ENCODE peak calls at places on chromosomes 2 and 18, in five cellular contexts. One of them, this sample, is unnamed.

GRCh38 chr2:189698020-189698887 is 23.8 kb downstream of the ANKAR start:
- DNase-seq in psoas muscle: no peak
- DNase-seq in breast epithelium: no peak
- DNase-seq in WTC11: peak
- DNase-seq in suprapubic skin: no peak
- DNase-seq in this sample: no peak

GRCh38 chr2:48527211-48527880 is 2.6 kb upstream of the STON1 start:
- DNase-seq in psoas muscle: no peak
- DNase-seq in breast epithelium: no peak
- DNase-seq in WTC11: no peak
- DNase-seq in suprapubic skin: no peak
- DNase-seq in this sample: no peak

GRCh38 chr2:240275386-240275785 is 134.9 kb upstream of the OTOS start:
- DNase-seq in psoas muscle: no peak
- DNase-seq in breast epithelium: no peak
- DNase-seq in WTC11: no peak
- DNase-seq in suprapubic skin: no peak
- DNase-seq in this sample: no peak

GRCh38 chr2:64743739-64744330 is 90.1 kb upstream of the SERTAD2 start:
- DNase-seq in psoas muscle: no peak
- DNase-seq in breast epithelium: no peak
- DNase-seq in WTC11: no peak
- DNase-seq in suprapubic skin: no peak
- DNase-seq in this sample: no peak

GRCh38 chr18:78512080-78512601 is 467.5 kb upstream of the SALL3 start:
- DNase-seq in psoas muscle: no peak
- DNase-seq in breast epithelium: no peak
- DNase-seq in WTC11: no peak
- DNase-seq in suprapubic skin: no peak
- DNase-seq in this sample: no peak

GRCh38 chr2:8636691-8637636 is 44.9 kb upstream of the ID2 start:
- DNase-seq in psoas muscle: no peak
- DNase-seq in breast epithelium: no peak
- DNase-seq in WTC11: peak
- DNase-seq in suprapubic skin: peak
- DNase-seq in this sample: no peak

GRCh38 chr2:160052524-160052923 is 9.9 kb downstream of the PLA2R1 start:
- DNase-seq in psoas muscle: no peak
- DNase-seq in breast epithelium: no peak
- DNase-seq in WTC11: no peak
- DNase-seq in suprapubic skin: no peak
- DNase-seq in this sample: no peak

GRCh38 chr2:198098918-198099317 is 294.5 kb downstream of the PLCL1 start:
- DNase-seq in psoas muscle: no peak
- DNase-seq in breast epithelium: no peak
- DNase-seq in WTC11: peak
- DNase-seq in suprapubic skin: no peak
- DNase-seq in this sample: peak

GRCh38 chr2:182666674-182667320 is 49.3 kb upstream of the DNAJC10 start:
- DNase-seq in psoas muscle: no peak
- DNase-seq in breast epithelium: no peak
- DNase-seq in WTC11: no peak
- DNase-seq in suprapubic skin: no peak
- DNase-seq in this sample: no peak

GRCh38 chr2:230671117-230671516 is 41.5 kb upstream of the CAB39 start:
- DNase-seq in psoas muscle: no peak
- DNase-seq in breast epithelium: no peak
- DNase-seq in WTC11: no peak
- DNase-seq in suprapubic skin: no peak
- DNase-seq in this sample: no peak

GRCh38 chr2:80238692-80239469 is 65.7 kb downstream of the LRRTM1 start:
- DNase-seq in psoas muscle: no peak
- DNase-seq in breast epithelium: no peak
- DNase-seq in WTC11: peak
- DNase-seq in suprapubic skin: no peak
- DNase-seq in this sample: peak

GRCh38 chr18:48806551-48807261 is 144.1 kb downstream of the SMAD7 start:
- DNase-seq in psoas muscle: peak
- DNase-seq in breast epithelium: peak
- DNase-seq in WTC11: peak
- DNase-seq in suprapubic skin: peak
- DNase-seq in this sample: no peak

GRCh38 chr2:205701509-205701908 is 19.2 kb downstream of the NRP2 start:
- DNase-seq in psoas muscle: no peak
- DNase-seq in breast epithelium: no peak
- DNase-seq in WTC11: no peak
- DNase-seq in suprapubic skin: no peak
- DNase-seq in this sample: no peak

GRCh38 chr2:200406379-200406778 is 99.9 kb downstream of the SPATS2L start:
- DNase-seq in psoas muscle: no peak
- DNase-seq in breast epithelium: no peak
- DNase-seq in WTC11: no peak
- DNase-seq in suprapubic skin: no peak
- DNase-seq in this sample: no peak

GRCh38 chr2:149597050-149598013 is 9.8 kb upstream of the MMADHC start:
- DNase-seq in psoas muscle: no peak
- DNase-seq in breast epithelium: no peak
- DNase-seq in WTC11: peak
- DNase-seq in suprapubic skin: no peak
- DNase-seq in this sample: peak

GRCh38 chr2:65985986-65986385 is 448.9 kb upstream of the MEIS1 start:
- DNase-seq in psoas muscle: no peak
- DNase-seq in breast epithelium: no peak
- DNase-seq in WTC11: no peak
- DNase-seq in suprapubic skin: no peak
- DNase-seq in this sample: no peak

GRCh38 chr18:2572144-2572682 is 856 bp downstream of the NDC80 start:
- DNase-seq in psoas muscle: no peak
- DNase-seq in breast epithelium: no peak
- DNase-seq in WTC11: no peak
- DNase-seq in suprapubic skin: no peak
- DNase-seq in this sample: no peak

GRCh38 chr2:113769555-113769954 is 13.1 kb upstream of the SLC35F5 start:
- DNase-seq in psoas muscle: no peak
- DNase-seq in breast epithelium: no peak
- DNase-seq in WTC11: no peak
- DNase-seq in suprapubic skin: no peak
- DNase-seq in this sample: no peak

GRCh38 chr18:59267511-59268126 is 5.6 kb downstream of the RAX start:
- DNase-seq in psoas muscle: no peak
- DNase-seq in breast epithelium: no peak
- DNase-seq in WTC11: peak
- DNase-seq in suprapubic skin: no peak
- DNase-seq in this sample: no peak

GRCh38 chr2:229572434-229573338 is 141.7 kb downstream of the DNER start:
- DNase-seq in psoas muscle: no peak
- DNase-seq in breast epithelium: no peak
- DNase-seq in WTC11: no peak
- DNase-seq in suprapubic skin: no peak
- DNase-seq in this sample: no peak

GRCh38 chr2:23502096-23502495 is 117.1 kb downstream of the KLHL29 start:
- DNase-seq in psoas muscle: peak
- DNase-seq in breast epithelium: no peak
- DNase-seq in WTC11: no peak
- DNase-seq in suprapubic skin: no peak
- DNase-seq in this sample: no peak

GRCh38 chr2:45734952-45735351 is 83.5 kb downstream of the PRKCE start:
- DNase-seq in psoas muscle: no peak
- DNase-seq in breast epithelium: no peak
- DNase-seq in WTC11: no peak
- DNase-seq in suprapubic skin: peak
- DNase-seq in this sample: no peak

GRCh38 chr2:45732436-45732835 is 81.0 kb downstream of the PRKCE start:
- DNase-seq in psoas muscle: no peak
- DNase-seq in breast epithelium: no peak
- DNase-seq in WTC11: no peak
- DNase-seq in suprapubic skin: no peak
- DNase-seq in this sample: no peak

GRCh38 chr2:45731146-45731545 is 79.7 kb downstream of the PRKCE start:
- DNase-seq in psoas muscle: no peak
- DNase-seq in breast epithelium: no peak
- DNase-seq in WTC11: no peak
- DNase-seq in suprapubic skin: no peak
- DNase-seq in this sample: no peak

GRCh38 chr2:45734336-45734735 is 82.9 kb downstream of the PRKCE start:
- DNase-seq in psoas muscle: no peak
- DNase-seq in breast epithelium: no peak
- DNase-seq in WTC11: no peak
- DNase-seq in suprapubic skin: no peak
- DNase-seq in this sample: no peak

DNA sequence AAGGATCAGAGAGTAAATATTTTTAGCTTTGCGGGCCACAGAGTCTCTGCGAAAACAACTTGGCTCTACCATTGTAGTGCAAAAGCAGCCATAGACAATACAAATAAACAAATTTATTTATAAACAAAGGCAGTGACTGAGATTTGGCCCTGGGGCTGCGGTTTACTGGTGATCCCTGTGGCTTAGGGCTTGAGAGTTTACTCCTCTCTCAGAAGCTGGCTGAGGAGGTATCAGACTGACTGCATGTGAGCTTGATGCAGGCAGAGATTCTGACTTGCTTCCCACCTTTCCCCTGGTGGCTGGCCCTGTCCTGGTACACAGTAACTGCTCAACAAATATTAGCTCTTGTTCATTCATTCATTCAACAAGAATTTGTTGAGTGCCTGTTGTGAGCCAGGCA is 81.5 kb downstream of the PRKCE start:
- DNase-seq in psoas muscle: no peak
- DNase-seq in breast epithelium: no peak
- DNase-seq in WTC11: no peak
- DNase-seq in suprapubic skin: no peak
- DNase-seq in this sample: no peak
- TF ChIP-seq CTCF in psoas muscle: no peak
- TF ChIP-seq CTCF in breast epithelium: no peak
- TF ChIP-seq CTCF in WTC11: no peak
- TF ChIP-seq CTCF in suprapubic skin: no peak
- TF ChIP-seq CTCF in this sample: no peak

GRCh38 chr2:28392297-28393114 is at the start of gene FOSL2:
- DNase-seq in psoas muscle: peak
- DNase-seq in breast epithelium: peak
- DNase-seq in WTC11: peak
- DNase-seq in suprapubic skin: peak
- DNase-seq in this sample: peak
- TF ChIP-seq CTCF in psoas muscle: peak
- TF ChIP-seq CTCF in breast epithelium: no peak
- TF ChIP-seq CTCF in WTC11: no peak
- TF ChIP-seq CTCF in suprapubic skin: no peak
- TF ChIP-seq CTCF in this sample: peak

DNA sequence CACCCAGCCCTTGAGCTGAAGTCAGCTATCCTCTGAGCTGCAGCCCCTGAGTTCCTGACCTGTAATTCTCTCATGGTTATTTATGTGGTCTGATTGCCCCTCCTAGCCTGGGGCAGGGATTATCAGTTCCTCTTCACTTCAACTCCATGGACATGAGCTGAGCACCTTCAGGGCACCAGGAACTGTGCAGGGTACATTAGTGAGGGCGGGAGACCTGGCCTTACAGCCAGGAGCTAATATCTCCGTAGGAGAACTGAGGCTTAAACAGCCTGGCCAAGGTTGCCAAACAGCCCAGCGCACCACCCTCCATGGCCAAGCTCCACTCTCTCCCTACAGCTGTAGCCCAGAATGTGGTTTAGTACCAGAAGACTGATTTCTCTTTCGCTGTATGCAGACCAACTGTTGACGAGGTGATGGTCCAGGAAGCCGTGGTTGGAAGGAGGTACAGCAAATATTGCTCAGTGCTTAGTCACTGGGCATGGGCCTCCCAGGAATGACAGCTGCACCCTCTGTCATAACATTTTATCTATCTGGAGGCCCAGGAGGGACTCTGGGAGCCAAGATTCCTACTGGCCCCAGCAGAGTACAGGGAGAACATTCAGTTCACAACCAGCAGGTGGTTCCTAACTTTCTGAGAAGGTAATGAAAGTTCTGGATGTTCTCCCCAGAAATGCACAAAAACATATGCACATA is 228.7 kb upstream of the SIX2 start:
- DNase-seq in psoas muscle: peak
- DNase-seq in breast epithelium: no peak
- DNase-seq in WTC11: no peak
- DNase-seq in suprapubic skin: no peak
- DNase-seq in this sample: no peak
- TF ChIP-seq CTCF in psoas muscle: peak
- TF ChIP-seq CTCF in breast epithelium: no peak
- TF ChIP-seq CTCF in WTC11: no peak
- TF ChIP-seq CTCF in suprapubic skin: no peak
- TF ChIP-seq CTCF in this sample: no peak

GRCh38 chr2:108382196-108382595 is 4.4 kb downstream of the SULT1C4 start:
- DNase-seq in psoas muscle: no peak
- DNase-seq in breast epithelium: no peak
- DNase-seq in WTC11: no peak
- DNase-seq in suprapubic skin: no peak
- DNase-seq in this sample: no peak

GRCh38 chr2:108377815-108378630 is at the start of gene SULT1C4:
- DNase-seq in psoas muscle: peak
- DNase-seq in breast epithelium: no peak
- DNase-seq in WTC11: peak
- DNase-seq in suprapubic skin: no peak
- DNase-seq in this sample: peak

GRCh38 chr2:108377411-108377810 is 343 bp upstream of the SULT1C4 start:
- DNase-seq in psoas muscle: no peak
- DNase-seq in breast epithelium: no peak
- DNase-seq in WTC11: no peak
- DNase-seq in suprapubic skin: no peak
- DNase-seq in this sample: no peak

GRCh38 chr2:108376774-108377173 is 980 bp upstream of the SULT1C4 start:
- DNase-seq in psoas muscle: no peak
- DNase-seq in breast epithelium: no peak
- DNase-seq in WTC11: no peak
- DNase-seq in suprapubic skin: no peak
- DNase-seq in this sample: no peak
- TF ChIP-seq CTCF in psoas muscle: no peak
- TF ChIP-seq CTCF in breast epithelium: no peak
- TF ChIP-seq CTCF in WTC11: no peak
- TF ChIP-seq CTCF in suprapubic skin: no peak
- TF ChIP-seq CTCF in this sample: no peak

GRCh38 chr2:108182489-108182888 is 57.3 kb upstream of the SULT1C3 start:
- DNase-seq in psoas muscle: no peak
- DNase-seq in breast epithelium: no peak
- DNase-seq in WTC11: peak
- DNase-seq in suprapubic skin: no peak
- DNase-seq in this sample: peak
- TF ChIP-seq CTCF in psoas muscle: no peak
- TF ChIP-seq CTCF in breast epithelium: no peak
- TF ChIP-seq CTCF in WTC11: no peak
- TF ChIP-seq CTCF in suprapubic skin: no peak
- TF ChIP-seq CTCF in this sample: peak

GRCh38 chr2:161102770-161103450 is 57.3 kb upstream of the TANK start:
- DNase-seq in psoas muscle: no peak
- DNase-seq in breast epithelium: no peak
- DNase-seq in WTC11: no peak
- DNase-seq in suprapubic skin: no peak
- DNase-seq in this sample: no peak

GRCh38 chr2:161101406-161101805 is 58.8 kb upstream of the TANK start:
- DNase-seq in psoas muscle: no peak
- DNase-seq in breast epithelium: no peak
- DNase-seq in WTC11: no peak
- DNase-seq in suprapubic skin: no peak
- DNase-seq in this sample: no peak

GRCh38 chr2:161104054-161104553 is 56.1 kb upstream of the TANK start:
- DNase-seq in psoas muscle: no peak
- DNase-seq in breast epithelium: no peak
- DNase-seq in WTC11: no peak
- DNase-seq in suprapubic skin: no peak
- DNase-seq in this sample: no peak

GRCh38 chr2:161100216-161100615 is 60.0 kb upstream of the TANK start:
- DNase-seq in psoas muscle: no peak
- DNase-seq in breast epithelium: no peak
- DNase-seq in WTC11: no peak
- DNase-seq in suprapubic skin: no peak
- DNase-seq in this sample: no peak

GRCh38 chr2:161103451-161103831 is 56.8 kb upstream of the TANK start:
- DNase-seq in psoas muscle: no peak
- DNase-seq in breast epithelium: no peak
- DNase-seq in WTC11: no peak
- DNase-seq in suprapubic skin: no peak
- DNase-seq in this sample: no peak
- TF ChIP-seq CTCF in psoas muscle: no peak
- TF ChIP-seq CTCF in breast epithelium: no peak
- TF ChIP-seq CTCF in WTC11: no peak
- TF ChIP-seq CTCF in suprapubic skin: no peak
- TF ChIP-seq CTCF in this sample: no peak

This sample was measured in neural crest cell.